ENCODE peak calls at places on chromosomes 5 and 9, in five cellular contexts. One of them, this sample, is unnamed.

GRCh38 chr5:166262395-166262794 is 2029.0 kb upstream of the WWC1 start:
- DNase-seq in HCEC 1CT: no peak
- DNase-seq in central memory CD4-positive, alpha-beta T cell: no peak
- DNase-seq in NCI-H1105 treated with DMSO at 0.1 percent for 48 hours: peak
- DNase-seq in AG09319: no peak
- DNase-seq in this sample: no peak

GRCh38 chr5:172901012-172901780 is 58.0 kb upstream of the RPL26L1 start:
- DNase-seq in HCEC 1CT: peak
- DNase-seq in central memory CD4-positive, alpha-beta T cell: no peak
- DNase-seq in NCI-H1105 treated with DMSO at 0.1 percent for 48 hours: no peak
- DNase-seq in AG09319: no peak
- DNase-seq in this sample: no peak

GRCh38 chr5:91379602-91380490 is 3.3 kb downstream of the ARRDC3 start:
- DNase-seq in HCEC 1CT: peak
- DNase-seq in central memory CD4-positive, alpha-beta T cell: peak
- DNase-seq in NCI-H1105 treated with DMSO at 0.1 percent for 48 hours: peak
- DNase-seq in AG09319: peak
- DNase-seq in this sample: peak

GRCh38 chr9:35972093-35972492 is 14.1 kb upstream of the OR2S2 start:
- DNase-seq in HCEC 1CT: no peak
- DNase-seq in central memory CD4-positive, alpha-beta T cell: no peak
- DNase-seq in NCI-H1105 treated with DMSO at 0.1 percent for 48 hours: no peak
- DNase-seq in AG09319: no peak
- DNase-seq in this sample: no peak

GRCh38 chr5:9903806-9904205 is 273.7 kb upstream of the TAS2R1 start:
- DNase-seq in HCEC 1CT: no peak
- DNase-seq in central memory CD4-positive, alpha-beta T cell: no peak
- DNase-seq in NCI-H1105 treated with DMSO at 0.1 percent for 48 hours: no peak
- DNase-seq in AG09319: no peak
- DNase-seq in this sample: no peak

GRCh38 chr9:33082538-33083326 is 6.3 kb upstream of the SMU1 start:
- DNase-seq in HCEC 1CT: no peak
- DNase-seq in central memory CD4-positive, alpha-beta T cell: no peak
- DNase-seq in NCI-H1105 treated with DMSO at 0.1 percent for 48 hours: no peak
- DNase-seq in AG09319: no peak
- DNase-seq in this sample: no peak

GRCh38 chr5:66987949-66988838 is 208.4 kb downstream of the CD180 start:
- DNase-seq in HCEC 1CT: peak
- DNase-seq in central memory CD4-positive, alpha-beta T cell: peak
- DNase-seq in NCI-H1105 treated with DMSO at 0.1 percent for 48 hours: peak
- DNase-seq in AG09319: no peak
- DNase-seq in this sample: no peak

GRCh38 chr9:99057665-99058625 is 47.0 kb upstream of the TGFBR1 start:
- DNase-seq in HCEC 1CT: peak
- DNase-seq in central memory CD4-positive, alpha-beta T cell: peak
- DNase-seq in NCI-H1105 treated with DMSO at 0.1 percent for 48 hours: no peak
- DNase-seq in AG09319: no peak
- DNase-seq in this sample: no peak

GRCh38 chr9:114894206-114894605 is 36.2 kb downstream of the TNFSF8 start:
- DNase-seq in HCEC 1CT: peak
- DNase-seq in central memory CD4-positive, alpha-beta T cell: no peak
- DNase-seq in NCI-H1105 treated with DMSO at 0.1 percent for 48 hours: no peak
- DNase-seq in AG09319: no peak
- DNase-seq in this sample: no peak

GRCh38 chr9:32384002-32384363 is 460 bp upstream of the ACO1 start:
- DNase-seq in HCEC 1CT: no peak
- DNase-seq in central memory CD4-positive, alpha-beta T cell: no peak
- DNase-seq in NCI-H1105 treated with DMSO at 0.1 percent for 48 hours: no peak
- DNase-seq in AG09319: no peak
- DNase-seq in this sample: no peak

GRCh38 chr5:141958113-141958512 is at the start of gene PCDH12:
- DNase-seq in HCEC 1CT: no peak
- DNase-seq in central memory CD4-positive, alpha-beta T cell: no peak
- DNase-seq in NCI-H1105 treated with DMSO at 0.1 percent for 48 hours: no peak
- DNase-seq in AG09319: no peak
- DNase-seq in this sample: no peak

GRCh38 chr5:160961761-160962160 is 109.8 kb upstream of the ATP10B start:
- DNase-seq in HCEC 1CT: no peak
- DNase-seq in central memory CD4-positive, alpha-beta T cell: no peak
- DNase-seq in NCI-H1105 treated with DMSO at 0.1 percent for 48 hours: no peak
- DNase-seq in AG09319: no peak
- DNase-seq in this sample: no peak

GRCh38 chr9:91241909-91242308 is 119.8 kb downstream of the AUH start:
- DNase-seq in HCEC 1CT: no peak
- DNase-seq in central memory CD4-positive, alpha-beta T cell: no peak
- DNase-seq in NCI-H1105 treated with DMSO at 0.1 percent for 48 hours: no peak
- DNase-seq in AG09319: no peak
- DNase-seq in this sample: no peak

GRCh38 chr5:66821626-66822429 is 225.6 kb downstream of the MAST4 start:
- DNase-seq in HCEC 1CT: no peak
- DNase-seq in central memory CD4-positive, alpha-beta T cell: no peak
- DNase-seq in NCI-H1105 treated with DMSO at 0.1 percent for 48 hours: no peak
- DNase-seq in AG09319: no peak
- DNase-seq in this sample: no peak

This sample was measured in frontal cortex.